ENCODE peak calls at places on chromosome 21, in seven cellular contexts. W is type B pancreatic cell; Z is AG10803; D is CD4-positive, alpha-beta T cell; A is cardiac fibroblast; E is left ventricle myocardium inferior; M is foreskin keratinocyte. F is an unnamed sample.
A peak's percentile ranks its signal among the peaks of the same experiment; 100 is the strongest.

GRCh38 chr21:33238565-33239255 is 9.0 kb downstream of the IFNAR2 start:
- DNase-seq in W (no peak), Z (no peak), D (no peak), A (no peak), E (no peak), M (no peak), F (no peak)

GRCh38 chr21:33196956-33197374 is 32.8 kb upstream of the IFNAR2 start:
- DNase-seq in W (no peak), Z (peak; percentile 45), D (peak; percentile 26), A (peak; percentile 77), E (peak; percentile 39), M (no peak), F (no peak)

GRCh38 chr21:21183092-21183491 is 184.9 kb downstream of the NCAM2 start:
- DNase-seq in W (no peak), Z (peak; percentile 22), D (no peak), A (no peak), E (no peak), M (no peak), F (no peak)

GRCh38 chr21:29257701-29258100 is 41.0 kb upstream of the BACH1 start:
- DNase-seq in W (no peak), Z (no peak), D (no peak), A (peak; percentile 28), E (no peak), M (no peak), F (no peak)

GRCh38 chr21:31203371-31204054 is 140.5 kb downstream of the TIAM1 start:
- DNase-seq in W (no peak), Z (no peak), D (no peak), A (peak; percentile 56), E (no peak), M (no peak), F (no peak)

GRCh38 chr21:31366825-31367224 is 22.8 kb upstream of the TIAM1 start:
- DNase-seq in W (no peak), Z (peak; percentile 34), D (no peak), A (peak; percentile 90), E (no peak), M (peak; percentile 91), F (no peak)

GRCh38 chr21:31611445-31611844 is 48.0 kb upstream of the SOD1 start:
- DNase-seq in W (no peak), Z (no peak), D (no peak), A (no peak), E (no peak), M (no peak), F (no peak)

GRCh38 chr21:29295066-29295650 is 3.6 kb upstream of the BACH1 start:
- DNase-seq in W (no peak), Z (no peak), D (peak; percentile 26), A (no peak), E (no peak), M (no peak), F (no peak)

GRCh38 chr21:37380349-37381323 is 14.1 kb downstream of the DYRK1A start:
- DNase-seq in W (no peak), Z (no peak), D (no peak), A (no peak), E (no peak), M (no peak), F (no peak)

GRCh38 chr21:17451364-17451869 is 61.4 kb upstream of the CXADR start:
- DNase-seq in W (no peak), Z (peak; percentile 34), D (no peak), A (peak; percentile 84), E (no peak), M (peak; percentile 37), F (no peak)

GRCh38 chr21:29538115-29538514 is 239.4 kb downstream of the BACH1 start:
- DNase-seq in W (no peak), Z (peak; percentile 17), D (no peak), A (peak; percentile 76), E (no peak), M (no peak), F (no peak)

GRCh38 chr21:33123396-33124120 is 53.6 kb downstream of the OLIG1 start:
- DNase-seq in W (no peak), Z (no peak), D (no peak), A (no peak), E (no peak), M (no peak), F (peak; percentile 51)

GRCh38 chr21:41045534-41046268 is 122.3 kb upstream of the BACE2 start:
- DNase-seq in W (no peak), Z (no peak), D (no peak), A (no peak), E (no peak), M (no peak), F (no peak)
- TF ChIP-seq CTCF in W (peak; percentile 73), Z (no peak), D (no peak), A (no peak), E (peak; percentile 54), M (peak; percentile 75), F (peak; percentile 19)

DNA sequence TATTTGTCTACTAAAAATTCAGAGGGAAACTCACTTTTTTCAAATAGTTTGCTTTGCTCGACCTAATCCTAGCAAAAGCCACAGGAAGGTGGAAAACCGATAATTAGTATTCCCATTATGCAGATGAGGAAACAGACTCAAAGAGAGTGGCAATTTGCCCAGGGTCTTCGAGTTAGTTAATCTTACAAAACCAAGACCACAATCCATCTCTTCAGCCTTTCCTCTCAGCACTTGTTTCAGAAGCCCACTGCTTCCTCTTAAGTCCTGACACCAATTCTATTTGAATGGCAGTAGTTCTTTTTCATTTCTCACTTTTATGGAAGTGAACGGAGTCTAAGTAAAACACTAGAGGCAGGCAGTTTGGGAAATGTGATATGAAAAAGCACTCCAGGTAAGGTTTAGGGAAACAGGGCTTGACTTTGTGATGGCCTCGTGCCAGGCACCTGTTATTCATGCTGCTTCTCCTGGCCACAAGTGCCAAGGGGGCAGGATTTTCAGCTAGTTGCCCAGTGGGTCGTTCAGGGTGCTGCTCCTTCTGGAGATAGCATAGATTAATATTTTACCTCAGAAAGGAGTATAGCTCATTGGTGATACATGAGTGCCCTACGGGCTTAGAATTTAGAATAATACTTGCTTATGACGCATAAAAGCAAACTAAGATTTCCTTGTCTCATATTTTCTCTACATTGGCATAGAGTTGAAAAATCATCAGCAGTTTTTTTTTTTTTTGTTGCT is 76.6 kb upstream of the NRIP1 start:
- DNase-seq in W (no peak), Z (no peak), D (no peak), A (no peak), E (no peak), M (no peak), F (no peak)
- TF ChIP-seq CTCF in W (no peak), Z (no peak), D (no peak), A (no peak), E (no peak), M (no peak), F (no peak)

DNA sequence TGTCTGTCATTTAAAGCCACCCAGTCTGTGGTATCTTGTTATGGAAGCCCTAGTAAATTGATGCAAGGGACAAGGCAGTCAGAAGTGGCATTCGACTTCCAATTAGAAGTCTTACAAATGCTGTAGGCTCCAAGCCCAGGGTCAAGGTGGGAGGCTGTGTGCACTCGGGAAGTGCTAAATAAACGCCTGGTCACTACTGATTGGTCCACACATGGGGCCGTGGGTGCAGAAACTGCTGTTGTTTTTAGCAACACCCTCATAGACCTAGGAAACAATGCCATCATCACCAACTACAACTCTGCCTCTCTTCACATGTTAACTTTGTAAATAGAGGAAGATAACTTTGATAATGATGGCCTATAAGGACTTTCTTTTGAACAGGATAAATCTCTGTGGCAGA is 20.2 kb upstream of the ZBTB21 start:
- DNase-seq in W (no peak), Z (no peak), D (no peak), A (no peak), E (no peak), M (no peak), F (no peak)
- TF ChIP-seq CTCF in W (no peak), Z (no peak), D (no peak), A (no peak), E (no peak), M (no peak), F (no peak)

GRCh38 chr21:41589131-41589530 is 81.2 kb upstream of the TMPRSS2 start:
- DNase-seq in W (no peak), Z (no peak), D (no peak), A (no peak), E (no peak), M (no peak), F (no peak)
- TF ChIP-seq CTCF in W (no peak), Z (no peak), D (no peak), A (no peak), E (no peak), M (peak; percentile 35), F (no peak)

GRCh38 chr21:38869196-38869595 is 63.5 kb downstream of the ETS2 start:
- DNase-seq in W (no peak), Z (no peak), D (no peak), A (no peak), E (no peak), M (no peak), F (no peak)

GRCh38 chr21:38875694-38876492 is 70.2 kb downstream of the ETS2 start:
- DNase-seq in W (no peak), Z (peak; percentile 92), D (no peak), A (peak; percentile 67), E (no peak), M (no peak), F (no peak)

GRCh38 chr21:38869946-38870345 is 64.2 kb downstream of the ETS2 start:
- DNase-seq in W (no peak), Z (no peak), D (no peak), A (peak; percentile 41), E (no peak), M (no peak), F (no peak)
- TF ChIP-seq CTCF in W (no peak), Z (no peak), D (no peak), A (peak; percentile 34), E (no peak), M (no peak), F (no peak)

GRCh38 chr21:45886610-45887026 is 95.0 kb upstream of the COL6A1 start:
- DNase-seq in W (no peak), Z (no peak), D (no peak), A (no peak), E (no peak), M (no peak), F (peak; percentile 31)
- TF ChIP-seq CTCF in W (no peak), Z (no peak), D (no peak), A (no peak), E (no peak), M (no peak), F (no peak)

DNA sequence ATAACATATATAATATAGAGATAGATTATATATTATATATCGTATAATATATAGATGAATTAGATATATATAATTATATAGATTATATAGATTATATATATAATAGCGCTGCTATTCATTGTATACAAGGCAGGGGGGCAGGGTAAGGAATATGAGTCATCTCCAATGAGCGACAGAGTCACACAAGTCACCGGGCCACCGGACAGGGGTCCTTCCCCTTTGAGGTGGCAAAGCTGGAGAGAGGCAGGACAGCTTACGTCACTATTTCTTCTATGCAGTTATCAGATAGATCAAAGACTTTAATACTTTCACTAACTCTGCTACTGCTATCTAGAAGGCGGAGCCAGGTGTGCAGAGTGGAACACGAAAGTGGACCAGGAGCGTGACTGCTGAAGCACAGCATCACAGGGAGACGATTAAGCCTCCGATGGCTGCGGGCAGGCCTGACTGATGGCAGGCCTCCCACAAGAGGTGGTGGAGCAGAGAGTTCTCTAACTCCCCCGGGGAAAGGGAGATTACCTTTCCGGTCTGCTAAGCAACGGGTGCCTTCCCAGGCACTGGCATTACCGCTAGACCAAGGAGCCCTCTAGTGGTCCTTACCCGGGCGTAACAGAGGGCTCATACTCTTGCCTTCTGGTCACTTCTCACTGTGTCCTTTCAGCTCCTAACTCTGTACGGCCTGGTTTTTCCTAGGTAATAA is 2154.7 kb downstream of the MRPL39 start:
- DNase-seq in W (no peak), Z (no peak), D (no peak), A (no peak), E (no peak), M (no peak), F (no peak)
- TF ChIP-seq CTCF in W (peak; percentile 70), Z (no peak), D (no peak), A (no peak), E (peak; percentile 47), M (no peak), F (no peak)

GRCh38 chr21:41932191-41932575 is 21.6 kb downstream of the C2CD2 start:
- DNase-seq in W (no peak), Z (peak; percentile 76), D (no peak), A (peak; percentile 94), E (no peak), M (peak; percentile 95), F (no peak)
- TF ChIP-seq CTCF in W (no peak), Z (peak; percentile 22), D (no peak), A (peak; percentile 43), E (no peak), M (peak; percentile 79), F (peak; percentile 27)

F was measured in CD14-positive monocyte.